ENCODE peak calls at places on chromosomes 7 and 10, in six cellular contexts. Z, G, F, L, S and C are unnamed samples.

GRCh38 chr10:8424555-8425201 is 370.2 kb downstream of the GATA3 start:
- DNase-seq in Z (no peak), G (no peak), F (no peak), L (no peak), S (no peak), C (no peak)

GRCh38 chr10:129756912-129757861 is 206.9 kb downstream of the EBF3 start:
- DNase-seq in Z (no peak), G (no peak), F (no peak), L (no peak), S (peak; percentile 23), C (no peak)

GRCh38 chr10:6178581-6178980 is 24.2 kb upstream of the PFKFB3 start:
- DNase-seq in Z (no peak), G (no peak), F (no peak), L (no peak), S (no peak), C (no peak)

GRCh38 chr7:18754766-18755165 is 259.2 kb downstream of the HDAC9 start:
- DNase-seq in Z (peak; percentile 16), G (no peak), F (no peak), L (no peak), S (peak; percentile 63), C (peak; percentile 50)

GRCh38 chr10:68327889-68328786 is 3.7 kb upstream of the HNRNPH3 start:
- DNase-seq in Z (peak; percentile 60), G (peak; percentile 70), F (peak; percentile 16), L (no peak), S (peak; percentile 66), C (peak; percentile 93)

GRCh38 chr7:84159435-84159834 is 35.2 kb downstream of the SEMA3A start:
- DNase-seq in Z (no peak), G (no peak), F (no peak), L (no peak), S (no peak), C (no peak)

GRCh38 chr7:33109758-33110238 is 594 bp upstream of the RP9 start:
- DNase-seq in Z (peak; percentile 39), G (no peak), F (no peak), L (no peak), S (no peak), C (peak; percentile 39)

GRCh38 chr10:95273393-95274312 is 17.1 kb downstream of the PDLIM1 start:
- DNase-seq in Z (peak; percentile 94), G (no peak), F (no peak), L (no peak), S (peak; percentile 81), C (peak; percentile 82)

GRCh38 chr10:64286533-64286932 is 765.3 kb downstream of the REEP3 start:
- DNase-seq in Z (no peak), G (no peak), F (no peak), L (no peak), S (no peak), C (no peak)

GRCh38 chr7:132933076-132933466 is 148.8 kb downstream of the CHCHD3 start:
- DNase-seq in Z (peak; percentile 80), G (no peak), F (no peak), L (no peak), S (peak; percentile 82), C (peak; percentile 68)

GRCh38 chr10:6014241-6014761 is 37.0 kb upstream of the IL15RA start:
- DNase-seq in Z (peak; percentile 42), G (peak; percentile 54), F (peak; percentile 29), L (peak; percentile 30), S (peak; percentile 12), C (peak; percentile 82)

GRCh38 chr7:112452102-112452888 is 2.0 kb downstream of the IFRD1 start:
- DNase-seq in Z (peak; percentile 42), G (peak; percentile 56), F (no peak), L (no peak), S (peak; percentile 40), C (peak; percentile 86)

GRCh38 chr7:139490130-139490529 is 6.7 kb upstream of the KLRG2 start:
- DNase-seq in Z (no peak), G (no peak), F (no peak), L (no peak), S (peak; percentile 5), C (no peak)

GRCh38 chr10:23088609-23089008 is 6.8 kb upstream of the MSRB2 start:
- DNase-seq in Z (no peak), G (no peak), F (no peak), L (no peak), S (no peak), C (no peak)

GRCh38 chr7:156823441-156823840 is 69.5 kb downstream of the LMBR1 start:
- DNase-seq in Z (no peak), G (no peak), F (no peak), L (no peak), S (no peak), C (peak; percentile 58)

GRCh38 chr7:33707427-33707826 is 197.9 kb upstream of the BMPER start:
- DNase-seq in Z (no peak), G (no peak), F (no peak), L (no peak), S (no peak), C (no peak)

GRCh38 chr7:29989257-29989995 is at the start of gene SCRN1:
- DNase-seq in Z (peak; percentile 13), G (peak; percentile 80), F (no peak), L (no peak), S (no peak), C (peak; percentile 77)

GRCh38 chr7:66626236-66626957 is 2.3 kb upstream of the KCTD7 start:
- DNase-seq in Z (peak; percentile 80), G (no peak), F (no peak), L (no peak), S (no peak), C (peak; percentile 10)

GRCh38 chr7:33043875-33044718 is 18.5 kb downstream of the NT5C3A start:
- DNase-seq in Z (no peak), G (no peak), F (no peak), L (no peak), S (no peak), C (no peak)

GRCh38 chr7:100053201-100053600 is 3.6 kb downstream of the ZSCAN21 start:
- DNase-seq in Z (peak; percentile 86), G (peak; percentile 23), F (peak; percentile 57), L (no peak), S (peak; percentile 41), C (peak; percentile 74)

GRCh38 chr7:29146082-29146706 is at the start of gene CPVL:
- DNase-seq in Z (no peak), G (peak; percentile 64), F (peak; percentile 29), L (no peak), S (no peak), C (no peak)

GRCh38 chr7:156049366-156049765 is 237.1 kb upstream of the SHH start:
- DNase-seq in Z (no peak), G (no peak), F (no peak), L (no peak), S (no peak), C (no peak)

GRCh38 chr7:2182461-2182860 is 50.3 kb downstream of the MAD1L1 start:
- DNase-seq in Z (no peak), G (no peak), F (no peak), L (peak; percentile 74), S (no peak), C (no peak)

GRCh38 chr7:19713676-19714075 is 4.8 kb upstream of the POLR1F start:
- DNase-seq in Z (peak; percentile 45), G (peak; percentile 37), F (peak; percentile 51), L (peak; percentile 8), S (peak; percentile 25), C (peak; percentile 80)

GRCh38 chr7:71145906-71146901 is 14.3 kb downstream of the GALNT17 start:
- DNase-seq in Z (no peak), G (no peak), F (no peak), L (no peak), S (no peak), C (no peak)

GRCh38 chr7:81469299-81470083 is 300.4 kb downstream of the HGF start:
- DNase-seq in Z (no peak), G (no peak), F (no peak), L (no peak), S (no peak), C (no peak)

GRCh38 chr7:936131-937054 is 18.1 kb downstream of the ADAP1 start:
- DNase-seq in Z (peak; percentile 28), G (no peak), F (peak; percentile 71), L (peak; percentile 92), S (peak; percentile 32), C (peak; percentile 27)

GRCh38 chr10:113029055-113029440 is 79.0 kb downstream of the TCF7L2 start:
- DNase-seq in Z (no peak), G (no peak), F (no peak), L (no peak), S (peak; percentile 54), C (no peak)
- H3K9ac ChIP-seq in Z (no peak overlapping the region), G (no peak overlapping the region), F (no peak overlapping the region), L (no peak overlapping the region), S (no peak overlapping the region), C (no peak overlapping the region)

DNA sequence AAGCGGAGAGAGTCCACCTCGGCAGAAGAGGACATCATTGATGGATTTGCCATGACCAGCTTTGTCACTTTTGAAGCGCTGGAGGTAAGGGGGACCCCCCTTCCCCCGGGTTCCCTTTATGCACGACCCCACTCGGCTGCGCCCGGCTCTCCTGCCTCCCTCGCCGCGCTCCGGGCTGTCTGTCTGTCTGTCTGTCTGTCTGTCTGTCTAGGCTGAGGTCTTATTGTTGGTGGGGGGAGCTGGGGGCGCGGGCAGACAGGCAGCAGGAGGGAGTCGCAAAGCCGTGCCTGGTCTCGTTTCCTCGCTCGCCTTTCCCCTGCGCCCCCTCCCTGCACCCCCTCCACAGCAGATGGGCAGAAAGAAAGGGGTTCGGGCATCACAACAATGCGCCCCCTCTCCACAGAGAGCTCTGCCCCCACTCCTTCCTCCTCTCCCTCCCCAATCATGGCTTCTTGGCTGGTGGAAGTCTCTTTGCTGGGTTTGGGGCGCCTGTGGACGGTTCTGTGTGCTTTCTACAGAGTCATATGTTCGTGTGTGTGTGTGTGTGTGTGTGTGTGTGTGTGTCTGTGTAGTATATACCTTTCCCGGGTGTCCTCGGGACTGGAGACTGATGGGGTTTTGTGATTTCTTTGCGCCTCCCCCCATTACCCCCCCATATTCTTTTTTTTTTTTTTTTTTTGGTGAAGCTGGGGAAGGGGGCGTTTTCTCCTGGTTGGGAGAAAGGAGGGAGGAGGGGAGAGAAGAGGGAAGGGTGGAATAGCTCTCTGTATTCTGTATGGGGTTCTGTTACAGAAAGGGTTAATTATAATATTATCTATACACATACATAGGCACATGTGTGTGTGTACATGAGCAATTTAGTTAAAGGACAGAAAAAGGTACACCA is 1.8 kb downstream of the AUTS2 start:
- DNase-seq in Z (no peak), G (peak; percentile 50), F (no peak), L (no peak), S (peak; percentile 16), C (peak; percentile 44)
- H3K4me3 ChIP-seq in Z (peak overlapping the region; percentile 16), G (peak overlapping the region; percentile 99), F (no peak overlapping the region), L (peak overlapping the region; percentile 97), S (peak overlapping the region; percentile 78), C (peak overlapping the region; percentile 94)

GRCh38 chr7:75968012-75968411 is 26.4 kb downstream of the TMEM120A start:
- DNase-seq in Z (no peak), G (no peak), F (no peak), L (no peak), S (no peak), C (no peak)
- H3K9ac ChIP-seq in Z (no peak overlapping the region), G (no peak overlapping the region), F (no peak overlapping the region), L (no peak overlapping the region), S (no peak overlapping the region), C (no peak overlapping the region)

DNA sequence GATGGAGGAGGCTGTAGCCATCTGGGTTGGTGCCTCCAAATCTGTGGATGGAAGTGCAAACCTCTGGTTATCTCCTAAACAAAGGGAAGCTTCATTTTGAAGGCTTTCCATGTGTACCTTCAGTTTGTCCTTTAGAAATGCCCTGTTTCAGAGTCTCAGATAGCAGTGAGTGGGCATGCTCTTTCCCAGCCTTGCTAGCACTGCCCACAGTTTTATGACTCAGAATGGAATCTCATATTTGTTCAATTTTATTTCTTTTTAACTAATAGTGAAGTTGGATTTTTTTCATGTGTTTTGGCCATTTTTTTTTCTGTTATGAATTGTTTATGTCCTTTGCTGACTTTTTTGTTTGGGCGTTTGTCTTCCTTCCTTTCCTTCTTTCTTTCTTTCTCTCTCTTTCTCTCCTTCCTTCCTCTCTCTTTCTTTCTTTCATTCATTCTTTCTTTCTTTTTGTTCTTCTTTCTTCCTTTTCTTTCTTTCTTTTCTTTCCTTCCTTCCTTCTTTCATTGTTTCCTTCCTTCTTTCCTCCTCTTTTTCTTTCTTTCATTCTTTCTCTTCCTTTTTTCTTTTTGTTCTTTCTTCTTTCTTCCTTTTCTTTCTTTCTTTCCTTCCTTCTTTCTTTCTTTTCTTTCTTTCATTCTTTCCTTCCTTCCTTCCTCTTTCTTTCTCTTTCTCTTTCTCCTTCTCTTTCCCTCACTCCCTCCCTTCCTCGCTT is 25.6 kb downstream of the PRF1 start:
- DNase-seq in Z (peak; percentile 27), G (no peak), F (no peak), L (no peak), S (peak; percentile 41), C (peak; percentile 61)
- H3K4me3 ChIP-seq in Z (no peak overlapping the region), G (no peak overlapping the region), F (no peak overlapping the region), L (peak overlapping the region; percentile 26), S (no peak overlapping the region), C (no peak overlapping the region)